ENCODE peak calls at places on chromosomes 13 and 19, in nine cellular contexts. J is stimulated activated CD4-positive, alpha-beta T cell treated with anti-CD3 and anti-CD28 coated beads, TNF-alpha, amount 100 ng/mL, for 24 hours; Y is SK-MEL-5; D is colonic mucosa; O is head of caudate nucleus; T is NCI-H2171 treated with DMSO at 0.1 percent for 48 hours; U is activated naive CD8-positive, alpha-beta T cell treated with anti-CD3 and anti-CD28 coated beads for 36 hours; B is GM12891; L is fibroblast of pulmonary artery. E is an unnamed sample.

GRCh38 chr19:41533691-41534090 is 42.3 kb upstream of the CEACAM21 start:
- DNase-seq in J (no peak), Y (peak), D (no peak), O (no peak), T (no peak), U (no peak), B (no peak), L (no peak), E (no peak)

GRCh38 chr19:4455742-4456565 is 1.6 kb downstream of the UBXN6 start:
- DNase-seq in J (no peak), Y (peak), D (no peak), O (no peak), T (peak), U (no peak), B (peak), L (peak), E (peak)

GRCh38 chr13:95564091-95564490 is 11.6 kb downstream of the CLDN10 start:
- DNase-seq in J (no peak), Y (peak), D (no peak), O (no peak), T (no peak), U (no peak), B (no peak), L (peak), E (no peak)

GRCh38 chr19:35265126-35265995 is 3.4 kb upstream of the USF2 start:
- DNase-seq in J (no peak), Y (no peak), D (no peak), O (no peak), T (peak), U (no peak), B (no peak), L (no peak), E (no peak)

GRCh38 chr13:48214519-48215121 is 18.4 kb upstream of the ITM2B start:
- DNase-seq in J (no peak), Y (peak), D (no peak), O (no peak), T (no peak), U (no peak), B (no peak), L (no peak), E (no peak)

GRCh38 chr13:34201050-34201913 is 383.3 kb downstream of the RFC3 start:
- DNase-seq in J (no peak), Y (no peak), D (no peak), O (no peak), T (no peak), U (no peak), B (no peak), L (peak), E (peak)

GRCh38 chr13:113607056-113607455 is 22.5 kb downstream of the TFDP1 start:
- DNase-seq in J (no peak), Y (no peak), D (no peak), O (no peak), T (no peak), U (no peak), B (no peak), L (no peak), E (no peak)

GRCh38 chr19:29287061-29287460 is 74.1 kb upstream of the UQCRFS1 start:
- DNase-seq in J (no peak), Y (no peak), D (no peak), O (no peak), T (peak), U (no peak), B (no peak), L (no peak), E (no peak)

GRCh38 chr13:95530178-95530577 is 22.3 kb upstream of the CLDN10 start:
- DNase-seq in J (no peak), Y (peak), D (no peak), O (no peak), T (peak), U (no peak), B (no peak), L (peak), E (no peak)

GRCh38 chr13:109100705-109101104 is 471.3 kb downstream of the MYO16 start:
- DNase-seq in J (no peak), Y (peak), D (no peak), O (peak), T (no peak), U (no peak), B (no peak), L (no peak), E (no peak)

GRCh38 chr19:12294308-12295158 is at the start of gene ZNF44:
- DNase-seq in J (peak), Y (peak), D (peak), O (peak), T (peak), U (peak), B (peak), L (peak), E (peak)

GRCh38 chr19:30119180-30119920 is 177.3 kb downstream of the URI1 start:
- DNase-seq in J (no peak), Y (no peak), D (no peak), O (no peak), T (no peak), U (no peak), B (no peak), L (no peak), E (no peak)

GRCh38 chr13:30045916-30046704 is 195.7 kb upstream of the UBL3 start:
- DNase-seq in J (no peak), Y (no peak), D (no peak), O (no peak), T (no peak), U (no peak), B (no peak), L (peak), E (no peak)

GRCh38 chr13:53264751-53265150 is 236.1 kb downstream of the OLFM4 start:
- DNase-seq in J (no peak), Y (no peak), D (no peak), O (no peak), T (no peak), U (no peak), B (no peak), L (no peak), E (no peak)

GRCh38 chr19:40231544-40232424 is 5.3 kb upstream of the CCNP start:
- DNase-seq in J (no peak), Y (peak), D (no peak), O (no peak), T (no peak), U (no peak), B (no peak), L (no peak), E (peak)

GRCh38 chr19:47075941-47076340 is 27.5 kb upstream of the TMEM160 start:
- DNase-seq in J (no peak), Y (no peak), D (no peak), O (no peak), T (no peak), U (no peak), B (no peak), L (no peak), E (no peak)

GRCh38 chr19:2533072-2533425 is 57.1 kb downstream of the GADD45B start:
- DNase-seq in J (no peak), Y (no peak), D (no peak), O (no peak), T (no peak), U (no peak), B (no peak), L (no peak), E (no peak)

GRCh38 chr19:28485300-28485699 is 727.7 kb downstream of the UQCRFS1 start:
- DNase-seq in J (no peak), Y (peak), D (peak), O (no peak), T (no peak), U (no peak), B (no peak), L (no peak), E (peak)

GRCh38 chr13:44498502-44498901 is 77.6 kb downstream of the TSC22D1 start:
- DNase-seq in J (no peak), Y (no peak), D (no peak), O (no peak), T (no peak), U (no peak), B (no peak), L (no peak), E (no peak)

GRCh38 chr13:32153056-32153455 is 121.5 kb downstream of the FRY start:
- DNase-seq in J (no peak), Y (no peak), D (no peak), O (no peak), T (no peak), U (no peak), B (no peak), L (peak), E (no peak)

GRCh38 chr13:51822106-51822840 is 18.3 kb upstream of the DHRS12 start:
- DNase-seq in J (no peak), Y (no peak), D (no peak), O (no peak), T (peak), U (no peak), B (no peak), L (no peak), E (no peak)

GRCh38 chr19:38735257-38735686 is 9.0 kb downstream of the CAPN12 start:
- DNase-seq in J (no peak), Y (no peak), D (peak), O (no peak), T (peak), U (peak), B (no peak), L (no peak), E (peak)

E was measured in hepatocyte.